ENCODE peak calls at places on chromosome 7, in six cellular contexts. L is H1, N is H9, S is IMR-90, I is mesenchymal stem cell, Y is trophoblast cell. Z is an unnamed sample. For H3K4me1, the result is how much of the 10 kb centered on the place peaks cover.

GRCh38 chr7:91311844-91312243 is 47.6 kb downstream of the FZD1 start:
- DNase-seq in I (no peak), N (no peak), Y (no peak), S (no peak), L (no peak), Z (no peak)

GRCh38 chr7:135923700-135924261 is 53.4 kb downstream of the MTPN start:
- DNase-seq in I (peak), L (no peak), N (no peak), S (peak), Y (peak), Z (no peak)

GRCh38 chr7:29987821-29988317 is 1.7 kb downstream of the SCRN1 start:
- DNase-seq in S (peak), N (no peak), L (no peak), Y (peak), I (peak), Z (peak)

GRCh38 chr7:120189623-120190022 is 83.4 kb upstream of the KCND2 start:
- DNase-seq in I (no peak), N (no peak), L (no peak), Y (no peak), S (no peak), Z (no peak)

GRCh38 chr7:135827391-135827790 is 78.8 kb upstream of the FAM180A start:
- DNase-seq in L (no peak), S (no peak), N (no peak), I (no peak), Y (peak), Z (no peak)

GRCh38 chr7:28638914-28639313 is 226.6 kb downstream of the CREB5 start:
- DNase-seq in I (no peak), N (no peak), Y (peak), S (no peak), L (no peak), Z (no peak)

GRCh38 chr7:140509789-140510188 is 30.5 kb upstream of the MKRN1 start:
- DNase-seq in I (no peak), Y (peak), L (no peak), N (no peak), S (no peak), Z (no peak)

GRCh38 chr7:80905334-80905733 is 13.5 kb downstream of the SEMA3C start:
- DNase-seq in S (no peak), L (no peak), I (no peak), Y (peak), N (no peak), Z (no peak)

GRCh38 chr7:141220263-141220662 is 146.4 kb downstream of the TMEM178B start:
- DNase-seq in Y (no peak), N (no peak), I (no peak), S (no peak), L (no peak), Z (no peak)

GRCh38 chr7:100003711-100004661 is 11.4 kb upstream of the ZKSCAN1 start:
- DNase-seq in I (peak), Y (no peak), S (no peak), L (no peak), N (no peak), Z (no peak)

GRCh38 chr7:135755351-135755753 is 6.7 kb upstream of the FAM180A start:
- DNase-seq in N (no peak), I (no peak), S (no peak), L (no peak), Y (no peak), Z (no peak)

GRCh38 chr7:100752994-100753393 is 19.6 kb downstream of the ZAN start:
- DNase-seq in S (no peak), Y (no peak), L (no peak), I (no peak), N (no peak), Z (no peak)

GRCh38 chr7:64320547-64321495 is 7.1 kb downstream of the ZNF736 start:
- DNase-seq in I (no peak), N (no peak), Y (peak), L (no peak), S (no peak), Z (no peak)

GRCh38 chr7:34296663-34297062 is 361.4 kb upstream of the NPSR1 start:
- DNase-seq in S (peak), Y (peak), L (no peak), I (peak), N (no peak), Z (no peak)

GRCh38 chr7:103521917-103522316 is 75.9 kb upstream of the SLC26A5 start:
- DNase-seq in Y (no peak), L (no peak), S (no peak), I (no peak), N (no peak), Z (no peak)

GRCh38 chr7:16627236-16627635 is 18.3 kb downstream of the ANKMY2 start:
- DNase-seq in L (no peak), N (no peak), I (peak), S (peak), Y (no peak), Z (no peak)

GRCh38 chr7:14960686-14961085 is 58.1 kb upstream of the DGKB start:
- DNase-seq in N (no peak), S (no peak), I (no peak), L (no peak), Y (no peak), Z (no peak)

GRCh38 chr7:39510738-39511372 is 55.3 kb upstream of the YAE1 start:
- DNase-seq in I (peak), N (no peak), S (peak), Y (peak), L (no peak), Z (no peak)

GRCh38 chr7:5595545-5596045 is 172.0 kb upstream of the TNRC18 start:
- DNase-seq in N (no peak), I (no peak), S (peak), L (no peak), Y (peak), Z (no peak)

GRCh38 chr7:79854621-79855020 is 280.0 kb upstream of the GNAI1 start:
- DNase-seq in Y (peak), L (no peak), I (no peak), N (no peak), S (no peak), Z (no peak)

GRCh38 chr7:5324961-5325360 is 42.2 kb downstream of the SLC29A4 start:
- DNase-seq in Y (no peak), N (no peak), L (no peak), I (no peak), S (no peak), Z (no peak)

GRCh38 chr7:116633131-116633988 is 38.6 kb upstream of the MET start:
- DNase-seq in S (no peak), I (peak), N (no peak), L (no peak), Y (peak), Z (no peak)

GRCh38 chr7:12403287-12404181 is at the start of gene VWDE:
- DNase-seq in N (peak), I (peak), Y (peak), S (no peak), L (peak), Z (peak)

GRCh38 chr7:143906176-143906575 is 4.2 kb upstream of the TCAF1 start:
- DNase-seq in S (no peak), N (no peak), Y (no peak), L (no peak), I (no peak), Z (no peak)

GRCh38 chr7:24574365-24574764 is 1.1 kb downstream of the PALS2 start:
- DNase-seq in I (no peak), L (no peak), N (no peak), S (peak), Y (no peak), Z (no peak)

GRCh38 chr7:149765399-149766121 is 7.8 kb downstream of the ZNF467 start:
- DNase-seq in L (peak), S (no peak), Y (peak), N (peak), I (no peak), Z (no peak)

GRCh38 chr7:2843711-2844152 is 376 bp downstream of the GNA12 start:
- DNase-seq in N (no peak), S (peak), L (no peak), I (peak), Y (peak), Z (no peak)

GRCh38 chr7:157018997-157019591 is 8.6 kb upstream of the MNX1 start:
- DNase-seq in S (no peak), I (no peak), N (peak), Y (no peak), L (peak), Z (no peak)

GRCh38 chr7:92834661-92835139 is 1.7 kb downstream of the CDK6 start:
- DNase-seq in N (peak), I (peak), Y (no peak), S (no peak), L (peak), Z (peak)

GRCh38 chr7:64992971-64993370 is 2.1 kb upstream of the ZNF117 start:
- DNase-seq in Y (no peak), I (no peak), L (no peak), S (no peak), N (no peak), Z (no peak)

GRCh38 chr7:129553861-129554530 is 51.7 kb downstream of the SMKR1 start:
- DNase-seq in Y (no peak), I (no peak), S (peak), L (no peak), N (no peak), Z (no peak)

GRCh38 chr7:137878333-137878961 is 31.7 kb upstream of the DGKI start:
- DNase-seq in Y (no peak), S (peak), N (no peak), L (no peak), I (no peak), Z (no peak)

GRCh38 chr7:107661081-107661864 is 645 bp downstream of the SLC26A4 start:
- DNase-seq in S (peak), N (peak), Y (peak), L (peak), I (peak), Z (peak)

GRCh38 chr7:24751484-24751883 is 5.8 kb downstream of the GSDME start:
- DNase-seq in Y (peak), N (no peak), I (no peak), L (no peak), S (peak), Z (no peak)

GRCh38 chr7:133412942-133413341 is 160.1 kb downstream of the EXOC4 start:
- DNase-seq in S (peak), N (no peak), I (no peak), L (no peak), Y (no peak), Z (no peak)

GRCh38 chr7:133409421-133409820 is 156.5 kb downstream of the EXOC4 start:
- DNase-seq in Y (no peak), I (no peak), L (no peak), N (no peak), S (no peak), Z (no peak)

GRCh38 chr7:133408212-133408611 is 155.3 kb downstream of the EXOC4 start:
- DNase-seq in I (no peak), S (no peak), N (no peak), Y (no peak), L (no peak), Z (no peak)

DNA sequence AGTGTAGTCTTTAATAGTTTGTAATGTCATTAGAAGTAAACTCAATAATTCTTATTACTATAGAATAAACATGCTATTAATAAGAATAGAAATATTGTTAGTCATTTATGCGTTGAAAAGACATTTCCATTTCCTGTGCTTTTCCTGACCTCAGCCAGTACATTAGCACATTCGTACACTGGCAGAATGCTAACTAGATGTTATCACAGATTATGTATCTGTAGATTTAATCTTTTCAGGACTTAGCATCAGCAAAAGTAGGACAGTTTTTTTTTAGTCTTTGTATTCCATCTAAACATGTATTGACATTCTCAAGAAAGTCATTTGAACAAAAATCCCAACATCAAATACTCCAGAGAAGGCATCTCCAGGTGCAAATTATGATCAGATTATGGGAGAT is 158.5 kb downstream of the EXOC4 start:
- DNase-seq in N (no peak), L (no peak), Y (peak), S (no peak), I (no peak), Z (no peak)
- H3K14ac ChIP-seq in N (no peak), L (no peak), Y (no peak), S (no peak), I (no peak), Z (no peak)

GRCh38 chr7:1459930-1460756 is 873 bp upstream of the MICALL2 start:
- DNase-seq in N (peak), Y (peak), S (no peak), I (peak), L (no peak), Z (no peak)

GRCh38 chr7:1459512-1459892 is 232 bp upstream of the MICALL2 start:
- DNase-seq in N (peak), Y (peak), I (peak), S (peak), L (peak), Z (peak)

GRCh38 chr7:1458676-1459511 is at the start of gene MICALL2:
- DNase-seq in N (no peak), S (peak), Y (peak), I (peak), L (no peak), Z (no peak)

GRCh38 chr7:1461640-1462375 is 2.5 kb upstream of the MICALL2 start:
- DNase-seq in N (no peak), S (no peak), Y (no peak), I (no peak), L (no peak), Z (no peak)

DNA sequence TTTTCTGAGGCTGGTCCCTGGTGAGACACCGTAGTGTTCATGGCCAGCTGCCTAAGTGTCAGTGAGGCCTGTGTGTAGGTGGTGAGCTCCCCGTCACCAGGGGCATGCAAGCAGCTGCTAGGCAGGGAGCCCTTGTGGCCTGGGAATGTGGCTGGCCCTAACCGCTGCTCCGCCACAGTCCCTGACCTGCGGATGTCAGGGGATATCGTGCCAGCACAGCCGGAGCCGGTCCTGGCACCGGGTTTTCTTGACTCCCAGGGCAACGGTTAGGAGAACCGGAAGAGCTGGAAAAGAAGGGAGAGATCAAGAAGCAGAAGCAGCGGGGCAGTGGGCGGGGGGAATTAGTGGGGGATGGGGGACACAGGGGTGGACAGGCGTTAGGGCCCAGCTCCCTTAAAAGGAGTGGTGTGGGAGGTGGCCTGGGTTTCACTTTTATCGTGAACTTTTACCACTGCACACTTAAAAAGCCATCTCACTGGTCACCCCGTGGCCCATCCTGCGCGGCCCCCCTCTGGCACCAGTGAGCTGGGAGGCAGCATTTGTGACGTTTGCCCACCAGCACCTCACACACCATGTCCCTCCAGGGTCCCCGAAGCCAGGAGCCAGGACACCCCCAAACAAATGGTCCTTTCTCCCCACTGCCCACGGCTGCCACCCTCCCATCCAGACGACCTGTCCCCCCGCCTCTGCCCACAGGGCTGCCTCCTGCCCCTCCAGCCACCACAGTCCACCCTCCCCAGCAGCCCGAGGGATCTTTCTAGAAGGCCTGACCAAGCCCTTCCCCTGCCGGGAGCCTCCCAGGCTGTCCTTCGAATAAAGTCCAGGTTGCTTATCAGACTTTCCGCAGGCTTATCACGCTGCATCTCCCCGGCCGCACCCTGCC is 1.7 kb upstream of the MICALL2 start:
- DNase-seq in I (peak), L (no peak), N (no peak), S (peak), Y (peak), Z (no peak)
- H3K4me1 ChIP-seq in I (under half), L (under half), N (under half), S (under half), Y (under half), Z (under half)

GRCh38 chr7:97639036-97639435 is 92.8 kb upstream of the TAC1 start:
- DNase-seq in I (no peak), N (peak), Y (no peak), L (no peak), S (no peak), Z (peak)

DNA sequence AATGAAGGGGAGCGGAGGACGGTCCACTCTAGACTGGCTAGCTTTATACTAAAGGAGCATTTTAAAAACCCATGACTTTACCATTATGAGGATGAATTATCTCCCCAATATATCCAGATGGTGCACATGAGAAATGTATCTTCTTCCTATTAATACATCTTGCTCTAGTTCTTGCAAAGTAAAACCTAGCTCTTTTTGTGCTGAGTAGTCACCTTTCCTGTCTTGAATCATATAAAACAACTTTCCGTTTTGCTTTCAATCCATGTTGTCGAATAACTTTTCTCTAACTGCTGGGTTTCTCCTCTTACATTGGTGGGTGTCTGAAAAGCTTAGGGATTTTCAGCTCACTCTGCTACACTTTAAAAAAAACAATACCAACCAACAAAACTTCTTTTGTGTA is 96.3 kb upstream of the TAC1 start:
- DNase-seq in Y (no peak), N (no peak), L (no peak), I (no peak), S (no peak), Z (no peak)
- H3K14ac ChIP-seq in Y (no peak), N (no peak), L (no peak), I (no peak), S (no peak), Z (no peak)

GRCh38 chr7:101875215-101875846 is 57.9 kb downstream of the CUX1 start:
- DNase-seq in S (no peak), I (no peak), N (no peak), Y (peak), L (no peak), Z (no peak)

GRCh38 chr7:101878938-101879337 is 61.5 kb downstream of the CUX1 start:
- DNase-seq in L (no peak), N (no peak), I (no peak), S (no peak), Y (no peak), Z (no peak)

GRCh38 chr7:101879565-101879964 is 62.1 kb downstream of the CUX1 start:
- DNase-seq in L (no peak), Y (no peak), N (no peak), I (no peak), S (no peak), Z (no peak)

GRCh38 chr7:101880536-101881443 is 63.4 kb downstream of the CUX1 start:
- DNase-seq in L (no peak), Y (peak), I (peak), N (no peak), S (peak), Z (no peak)

DNA sequence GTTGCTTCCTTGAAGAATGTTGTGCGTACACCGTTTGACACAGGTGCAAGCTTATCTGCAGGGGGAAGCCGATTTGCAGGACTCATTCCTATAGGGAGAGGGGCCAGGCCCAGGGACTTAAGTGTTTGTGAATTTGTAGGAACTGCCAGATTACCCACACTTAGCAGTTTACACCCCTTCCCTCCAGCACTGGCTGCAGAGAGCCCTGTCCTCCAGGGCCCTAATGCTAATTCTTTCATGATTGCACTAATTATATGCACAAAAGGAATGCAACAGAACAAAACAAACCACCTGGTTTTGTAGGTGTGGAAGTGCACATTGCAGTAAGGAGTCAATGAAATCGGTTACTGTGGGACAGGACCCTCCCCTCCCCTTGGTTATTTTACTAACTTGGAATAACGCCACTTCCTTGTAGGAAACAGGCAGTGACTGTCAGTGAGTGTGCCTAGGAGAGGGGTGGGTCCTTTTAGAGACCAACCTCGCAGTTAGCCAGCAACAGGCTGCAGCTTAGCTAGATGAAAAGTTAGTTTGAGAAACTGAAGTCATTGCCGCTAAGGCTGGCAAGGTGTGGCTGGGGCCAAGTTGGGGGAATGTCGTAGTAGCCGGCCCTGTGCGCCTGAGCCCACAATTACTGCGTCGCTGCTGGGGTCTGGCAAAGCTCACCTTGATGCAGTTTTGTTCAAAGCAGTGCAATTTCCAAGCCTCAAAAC is 60.6 kb downstream of the CUX1 start:
- DNase-seq in I (no peak), Y (no peak), L (no peak), S (no peak), N (no peak), Z (no peak)
- H3K4me1 ChIP-seq in I (under half), Y (under half), L (under half), S (under half), N (under half), Z (under half)